ENCODE peak calls at places on chromosomes 6 and 20, in seven cellular contexts. U is cardiac muscle cell, B is WERI-Rb-1, R is PC-9, M is tibial nerve, W is stomach, I is SJSA1. V is an unnamed sample.

GRCh38 chr6:130758818-130759217 is 68.4 kb upstream of the SMLR1 start:
- DNase-seq in B (no peak), M (no peak), R (no peak), U (no peak), I (no peak), W (no peak), V (no peak)

GRCh38 chr6:121305957-121306607 is 28.2 kb downstream of the TBC1D32 start:
- DNase-seq in R (no peak), B (no peak), I (no peak), M (no peak), U (peak; percentile 50), W (no peak), V (no peak)

GRCh38 chr20:53768329-53768728 is 174.7 kb upstream of the ZNF217 start:
- DNase-seq in U (no peak), I (no peak), M (no peak), R (no peak), B (no peak), W (no peak), V (peak; percentile 61)

GRCh38 chr6:167450631-167451030 is 125.7 kb downstream of the TTLL2 start:
- DNase-seq in I (peak; percentile 15), M (no peak), W (no peak), R (no peak), B (no peak), U (no peak), V (no peak)

GRCh38 chr6:140051521-140052455 is 677.3 kb upstream of the CITED2 start:
- DNase-seq in M (no peak), I (peak; percentile 60), W (no peak), B (no peak), U (no peak), R (no peak), V (no peak)

GRCh38 chr6:97850458-97851218 is 567.6 kb upstream of the MMS22L start:
- DNase-seq in R (no peak), W (no peak), U (no peak), M (no peak), I (no peak), B (no peak), V (no peak)

GRCh38 chr6:115986026-115986425 is 74.7 kb downstream of the FRK start:
- DNase-seq in M (no peak), B (no peak), I (no peak), U (no peak), W (no peak), R (no peak), V (no peak)

GRCh38 chr6:125287718-125288117 is 14.0 kb downstream of the HDDC2 start:
- DNase-seq in M (no peak), I (no peak), U (no peak), B (no peak), R (no peak), W (no peak), V (peak; percentile 44)

GRCh38 chr6:31969712-31970603 is 2.0 kb downstream of the DXO start:
- DNase-seq in W (no peak), U (no peak), M (no peak), I (no peak), B (no peak), R (no peak), V (no peak)

GRCh38 chr20:32278199-32278643 is 770 bp downstream of the KIF3B start:
- DNase-seq in U (no peak), B (no peak), I (no peak), W (no peak), M (no peak), R (no peak), V (peak; percentile 36)

GRCh38 chr20:13492001-13492480 is 146.7 kb downstream of the TASP1 start:
- DNase-seq in R (peak; percentile 11), M (peak; percentile 40), B (no peak), I (no peak), U (peak; percentile 1), W (no peak), V (peak; percentile 19)

GRCh38 chr6:123208111-123208510 is 212.1 kb downstream of the CLVS2 start:
- DNase-seq in R (no peak), W (no peak), M (no peak), U (no peak), I (no peak), B (no peak), V (no peak)

GRCh38 chr6:15793288-15793687 is 130.5 kb upstream of the DTNBP1 start:
- DNase-seq in B (no peak), I (peak; percentile 44), U (no peak), W (no peak), R (no peak), M (no peak), V (no peak)

GRCh38 chr20:41470362-41471095 is 103.9 kb upstream of the EMILIN3 start:
- DNase-seq in U (no peak), I (no peak), W (no peak), R (no peak), M (no peak), B (no peak), V (no peak)

GRCh38 chr6:157150076-157150475 is 173.2 kb downstream of the TMEM242 start:
- DNase-seq in M (no peak), B (no peak), W (no peak), R (no peak), U (no peak), I (peak; percentile 71), V (no peak)

GRCh38 chr20:38034961-38035360 is 1.4 kb downstream of the RPRD1B start:
- DNase-seq in I (no peak), M (no peak), R (no peak), U (no peak), W (no peak), B (no peak), V (no peak)

DNA sequence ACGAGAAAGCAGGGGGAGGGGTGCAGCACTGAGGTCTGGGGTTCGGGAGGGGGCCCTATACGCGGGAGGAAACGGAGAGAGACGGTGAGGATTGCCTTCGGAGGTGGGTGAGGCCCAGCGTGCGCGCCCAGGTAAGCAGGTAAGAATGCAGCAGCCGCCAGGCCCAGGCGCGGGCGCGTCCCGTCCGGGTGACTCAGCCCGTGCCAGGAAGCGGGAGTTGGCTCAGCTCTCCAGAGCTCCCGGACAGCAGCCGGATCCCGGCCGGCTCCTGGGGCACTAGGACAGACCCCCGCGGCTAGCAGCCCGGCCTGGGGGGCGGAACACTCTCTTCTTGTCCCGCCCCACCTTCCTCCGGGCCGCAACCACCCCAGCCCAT is 1.5 kb upstream of the MDFI start:
- DNase-seq in W (peak; percentile 82), I (no peak), B (no peak), R (peak; percentile 86), M (no peak), U (no peak), V (peak; percentile 90)
- H3K4me3 ChIP-seq in W (peak overlapping the region; percentile 46), I (no peak overlapping the region), B (no peak overlapping the region), R (peak overlapping the region; percentile 85), M (peak overlapping the region; percentile 61), U (no peak overlapping the region), V (peak overlapping the region; percentile 98)

GRCh38 chr20:64159286-64159680 is 5.0 kb upstream of the MYT1 start:
- DNase-seq in B (no peak), U (no peak), I (no peak), R (no peak), W (no peak), M (no peak), V (peak; percentile 43)
- H3K27me3 ChIP-seq in B (no peaks in the 10 kb centered on the region), U (peaks cover 46% of the 10 kb centered on the region), I (peaks cover 40% of the 10 kb centered on the region), R (peaks cover 54% of the 10 kb centered on the region), W (peaks cover 49% of the 10 kb centered on the region), M (no peaks in the 10 kb centered on the region), V (peaks cover 11% of the 10 kb centered on the region)

GRCh38 chr6:134903448-134903847 is 46.5 kb downstream of the ALDH8A1 start:
- DNase-seq in W (no peak), M (no peak), I (no peak), B (peak; percentile 27), R (no peak), U (no peak), V (no peak)

GRCh38 chr6:134910596-134910935 is 39.3 kb downstream of the ALDH8A1 start:
- DNase-seq in I (no peak), U (no peak), M (no peak), B (no peak), W (no peak), R (no peak), V (no peak)

GRCh38 chr6:134909701-134910595 is 40.0 kb downstream of the ALDH8A1 start:
- DNase-seq in B (no peak), R (no peak), U (no peak), M (no peak), I (no peak), W (no peak), V (no peak)

GRCh38 chr6:134911532-134911931 is 38.4 kb downstream of the ALDH8A1 start:
- DNase-seq in U (no peak), R (peak; percentile 4), W (no peak), M (no peak), B (no peak), I (no peak), V (no peak)

DNA sequence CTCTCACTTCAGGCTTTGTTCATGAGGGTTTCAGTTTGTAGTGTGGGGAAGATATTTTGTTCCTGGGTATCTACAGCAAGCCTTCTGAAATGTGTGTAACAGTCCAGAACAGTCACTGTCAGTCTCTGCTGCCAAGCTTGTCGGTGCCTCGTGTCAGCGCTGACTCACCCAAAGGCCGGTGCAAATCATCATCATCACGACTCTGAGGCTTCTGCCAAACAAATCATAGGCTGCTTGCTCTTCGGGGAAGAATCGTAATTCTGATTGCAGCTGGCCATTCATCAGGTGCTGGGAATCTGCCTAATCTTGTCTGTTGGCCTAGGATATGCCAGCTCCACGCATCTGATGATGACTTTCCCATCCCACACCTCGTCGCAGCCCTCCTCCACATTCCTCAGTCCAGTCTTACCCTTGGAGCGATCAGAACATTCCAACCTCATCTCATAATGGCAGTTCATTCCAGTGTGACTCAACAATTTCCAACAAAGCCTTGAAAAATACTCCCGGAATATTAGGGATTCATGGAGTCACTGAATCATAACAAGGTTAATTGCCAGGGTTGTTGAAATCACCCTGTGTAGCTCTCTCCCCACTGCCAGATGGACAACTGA is 40.9 kb downstream of the ALDH8A1 start:
- DNase-seq in M (peak; percentile 33), U (no peak), R (peak; percentile 62), I (peak; percentile 79), B (no peak), W (peak; percentile 29), V (no peak)
- H3K4me3 ChIP-seq in M (peak overlapping the region; percentile 7), U (no peak overlapping the region), R (no peak overlapping the region), I (peak overlapping the region; percentile 17), B (no peak overlapping the region), W (no peak overlapping the region), V (no peak overlapping the region)

DNA sequence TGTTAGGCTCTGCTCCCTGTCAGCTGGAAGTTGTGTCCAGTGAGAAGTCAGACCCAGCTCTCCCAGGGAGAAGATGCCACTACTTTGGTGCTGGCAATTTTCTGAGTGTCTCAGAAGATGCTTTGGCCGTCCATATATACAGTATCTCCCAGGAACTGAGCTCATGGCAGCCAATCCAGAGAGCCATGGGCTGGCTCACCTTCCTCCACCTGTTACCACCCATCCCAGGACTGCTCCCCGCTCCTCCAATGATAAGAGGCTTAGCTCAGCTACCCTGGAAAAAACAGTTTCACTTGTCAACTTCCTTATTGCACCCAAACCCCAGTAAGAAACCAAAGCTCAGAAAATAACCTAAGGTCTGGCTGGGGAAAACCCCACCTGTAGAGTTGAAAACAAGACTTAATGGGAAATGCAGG is at the start of gene BNIP5:
- DNase-seq in R (no peak), I (no peak), M (no peak), B (peak; percentile 56), W (peak; percentile 50), U (no peak), V (no peak)
- H3K27me3 ChIP-seq in R (no peaks in the 10 kb centered on the region), I (peaks cover 14% of the 10 kb centered on the region), M (no peaks in the 10 kb centered on the region), B (no peaks in the 10 kb centered on the region), W (no peaks in the 10 kb centered on the region), U (peaks cover 3% of the 10 kb centered on the region), V (peaks cover 14% of the 10 kb centered on the region)

V was measured in H7.